ENCODE peak calls at places on chromosomes 6 and 20, in five cellular contexts. F, A, Z, V and C are unnamed samples.

GRCh38 chr6:11093065-11093590 is 506 bp upstream of the SMIM13 start:
- DNase-seq in F (no peak), A (no peak), Z (peak), V (no peak), C (no peak)

GRCh38 chr20:11205769-11206362 is 532.1 kb upstream of the JAG1 start:
- DNase-seq in F (no peak), A (no peak), Z (no peak), V (no peak), C (no peak)

GRCh38 chr6:156777866-156778614 is 862 bp downstream of the ARID1B start:
- DNase-seq in F (peak), A (peak), Z (peak), V (peak), C (peak)

GRCh38 chr6:154683756-154684523 is 49.3 kb upstream of the SCAF8 start:
- DNase-seq in F (no peak), A (peak), Z (no peak), V (no peak), C (no peak)

GRCh38 chr6:150987371-150987828 is 121.9 kb downstream of the MTHFD1L start:
- DNase-seq in F (peak), A (no peak), Z (no peak), V (no peak), C (no peak)

GRCh38 chr6:34602318-34603111 is 46.4 kb upstream of the SPDEF start:
- DNase-seq in F (no peak), A (peak), Z (no peak), V (no peak), C (peak)

GRCh38 chr6:85449818-85450577 is at the start of gene NT5E:
- DNase-seq in F (peak), A (peak), Z (peak), V (peak), C (peak)

GRCh38 chr6:83292900-83293843 is 100.0 kb downstream of the RWDD2A start:
- DNase-seq in F (no peak), A (no peak), Z (no peak), V (no peak), C (no peak)

GRCh38 chr6:157632821-157633220 is 190.2 kb upstream of the SNX9 start:
- DNase-seq in F (no peak), A (peak), Z (no peak), V (no peak), C (no peak)

GRCh38 chr6:30781362-30781696 is 37.0 kb upstream of the IER3 start:
- DNase-seq in F (no peak), A (no peak), Z (no peak), V (no peak), C (no peak)

GRCh38 chr6:151488226-151488625 is 5.6 kb upstream of the CCDC170 start:
- DNase-seq in F (no peak), A (no peak), Z (no peak), V (no peak), C (no peak)

GRCh38 chr6:149463781-149464180 is 21.0 kb downstream of the ZC3H12D start:
- DNase-seq in F (no peak), A (peak), Z (no peak), V (no peak), C (no peak)

GRCh38 chr6:125154184-125155135 is 887 bp downstream of the TPD52L1 start:
- DNase-seq in F (no peak), A (no peak), Z (no peak), V (peak), C (peak)

GRCh38 chr6:4125933-4126864 is 9.2 kb downstream of the ECI2 start:
- DNase-seq in F (no peak), A (peak), Z (no peak), V (no peak), C (no peak)

GRCh38 chr6:20873425-20874190 is 339.4 kb downstream of the CDKAL1 start:
- DNase-seq in F (no peak), A (peak), Z (no peak), V (no peak), C (no peak)

GRCh38 chr20:9147553-9148024 is 78.7 kb downstream of the PLCB4 start:
- DNase-seq in F (no peak), A (peak), Z (no peak), V (no peak), C (no peak)

GRCh38 chr6:15296249-15296648 is 50.4 kb downstream of the JARID2 start:
- DNase-seq in F (no peak), A (no peak), Z (no peak), V (no peak), C (no peak)

GRCh38 chr20:59585714-59586404 is 18.5 kb upstream of the PHACTR3 start:
- DNase-seq in F (no peak), A (no peak), Z (no peak), V (no peak), C (no peak)

GRCh38 chr20:63521602-63522001 is 1.0 kb downstream of the PPDPF start:
- DNase-seq in F (no peak), A (no peak), Z (no peak), V (no peak), C (peak)